ENCODE peak calls at places on chromosomes 7 and 10, in seven cellular contexts. O is neuronal stem cell; X is fibroblast of lung; W is osteoblast; V is effector memory CD4-positive, alpha-beta T cell; H is PC-9; D is CD8-positive, alpha-beta memory T cell. Y is an unnamed sample.

GRCh38 chr7:51121945-51122425 is 194.6 kb downstream of the COBL start:
- DNase-seq in O (peak; percentile 8), X (peak; percentile 2), W (no peak), V (no peak), H (no peak), D (no peak), Y (no peak)

GRCh38 chr7:100109521-100110163 is 8.2 kb downstream of the AP4M1 start:
- DNase-seq in O (no peak), X (no peak), W (no peak), V (no peak), H (no peak), D (no peak), Y (no peak)

GRCh38 chr7:288671-289101 is 1.3 kb upstream of the FOXL3 start:
- DNase-seq in O (no peak), X (no peak), W (peak; percentile 44), V (no peak), H (no peak), D (no peak), Y (no peak)

GRCh38 chr10:103316087-103316486 is 34.9 kb downstream of the PCGF6 start:
- DNase-seq in O (no peak), X (no peak), W (no peak), V (no peak), H (no peak), D (no peak), Y (no peak)

GRCh38 chr10:132493246-132493755 is 44.3 kb upstream of the INPP5A start:
- DNase-seq in O (no peak), X (no peak), W (peak; percentile 76), V (no peak), H (peak; percentile 43), D (no peak), Y (no peak)

GRCh38 chr10:130707389-130707979 is 571.3 kb downstream of the GLRX3 start:
- DNase-seq in O (no peak), X (no peak), W (no peak), V (no peak), H (no peak), D (no peak), Y (no peak)

GRCh38 chr10:69065406-69066361 is 22.2 kb upstream of the SRGN start:
- DNase-seq in O (no peak), X (peak; percentile 65), W (peak; percentile 79), V (no peak), H (no peak), D (no peak), Y (no peak)

GRCh38 chr10:49366460-49366859 is 29.4 kb downstream of the DRGX start:
- DNase-seq in O (no peak), X (no peak), W (no peak), V (no peak), H (no peak), D (no peak), Y (no peak)

GRCh38 chr10:113920819-113921345 is 66.4 kb downstream of the NHLRC2 start:
- DNase-seq in O (no peak), X (no peak), W (no peak), V (no peak), H (no peak), D (no peak), Y (no peak)

GRCh38 chr7:81111781-81112540 is 193.1 kb upstream of the SEMA3C start:
- DNase-seq in O (no peak), X (peak; percentile 89), W (no peak), V (no peak), H (no peak), D (no peak), Y (peak; percentile 60)

GRCh38 chr10:33519130-33519860 is 184.8 kb upstream of the NRP1 start:
- DNase-seq in O (no peak), X (no peak), W (no peak), V (no peak), H (no peak), D (no peak), Y (no peak)

GRCh38 chr7:137909042-137909441 is 62.3 kb upstream of the DGKI start:
- DNase-seq in O (no peak), X (peak; percentile 36), W (no peak), V (no peak), H (no peak), D (no peak), Y (no peak)

GRCh38 chr10:18607503-18607902 is 43.9 kb downstream of the NSUN6 start:
- DNase-seq in O (no peak), X (peak; percentile 89), W (peak; percentile 89), V (no peak), H (peak; percentile 52), D (no peak), Y (peak; percentile 68)

GRCh38 chr7:99407849-99408346 is 499 bp downstream of the PDAP1 start:
- DNase-seq in O (no peak), X (peak; percentile 86), W (peak; percentile 97), V (peak; percentile 24), H (peak; percentile 43), D (no peak), Y (peak; percentile 42)

DNA sequence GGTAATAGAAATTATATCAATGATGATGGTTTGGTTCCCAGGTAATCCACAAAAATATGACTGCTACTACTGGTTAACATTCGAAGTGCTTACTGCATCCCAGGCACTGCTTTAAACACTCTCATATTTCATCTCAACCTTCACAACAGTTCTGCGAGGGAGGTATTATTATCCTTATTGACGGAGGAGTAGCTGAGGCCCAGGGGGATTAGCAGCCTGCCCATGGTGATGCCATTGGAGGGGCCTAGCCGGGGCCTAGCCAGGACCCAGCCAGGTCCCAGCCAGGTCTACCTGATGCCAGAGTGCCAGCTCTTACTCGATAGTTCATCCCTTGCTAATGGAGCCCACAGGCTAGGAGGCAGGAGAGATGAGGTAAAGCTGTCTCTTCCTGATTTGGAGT is 217.1 kb downstream of the FAM107B start:
- DNase-seq in O (no peak), X (no peak), W (no peak), V (no peak), H (no peak), D (no peak), Y (no peak)
- H3K36me3 ChIP-seq in O (no peaks in the 10 kb centered on the region), X (no peaks in the 10 kb centered on the region), W (no peaks in the 10 kb centered on the region), V (peaks cover 5% of the 10 kb centered on the region), H (peaks cover 19% of the 10 kb centered on the region), D (no peaks in the 10 kb centered on the region), Y (no peaks in the 10 kb centered on the region)

GRCh38 chr10:98433881-98434732 is 12.6 kb downstream of the HPS1 start:
- DNase-seq in O (no peak), X (peak; percentile 81), W (peak; percentile 50), V (no peak), H (peak; percentile 82), D (no peak), Y (no peak)
- H3K36me3 ChIP-seq in O (peaks cover 70% of the 10 kb centered on the region), X (peaks cover 31% of the 10 kb centered on the region), W (peaks cover 59% of the 10 kb centered on the region), V (peaks cover 76% of the 10 kb centered on the region), H (no peaks in the 10 kb centered on the region), D (peaks cover 30% of the 10 kb centered on the region), Y (peaks cover 10% of the 10 kb centered on the region)

GRCh38 chr10:71819479-71819878 is 31.6 kb downstream of the PSAP start:
- DNase-seq in O (no peak), X (no peak), W (peak; percentile 47), V (no peak), H (no peak), D (no peak), Y (no peak)
- H3K36me3 ChIP-seq in O (peaks cover 99% of the 10 kb centered on the region), X (peaks cover 46% of the 10 kb centered on the region), W (peaks cover 83% of the 10 kb centered on the region), V (peaks cover 83% of the 10 kb centered on the region), H (peaks cover 44% of the 10 kb centered on the region), D (peaks cover 57% of the 10 kb centered on the region), Y (peaks cover 78% of the 10 kb centered on the region)

GRCh38 chr10:119049361-119049760 is 19.8 kb downstream of the NANOS1 start:
- DNase-seq in O (no peak), X (no peak), W (no peak), V (no peak), H (no peak), D (no peak), Y (no peak)

GRCh38 chr10:119055472-119055871 is 25.1 kb downstream of the EIF3A start:
- DNase-seq in O (no peak), X (no peak), W (no peak), V (no peak), H (no peak), D (no peak), Y (no peak)

GRCh38 chr10:119051775-119052174 is 22.3 kb downstream of the NANOS1 start:
- DNase-seq in O (no peak), X (no peak), W (no peak), V (no peak), H (no peak), D (no peak), Y (no peak)

GRCh38 chr10:119045561-119045960 is 16.0 kb downstream of the NANOS1 start:
- DNase-seq in O (no peak), X (no peak), W (no peak), V (no peak), H (no peak), D (no peak), Y (no peak)

GRCh38 chr10:119049777-119050176 is 20.3 kb downstream of the NANOS1 start:
- DNase-seq in O (no peak), X (no peak), W (no peak), V (no peak), H (no peak), D (no peak), Y (no peak)
- H3K36me3 ChIP-seq in O (peaks cover 100% of the 10 kb centered on the region), X (peaks cover 23% of the 10 kb centered on the region), W (peaks cover 90% of the 10 kb centered on the region), V (peaks cover 96% of the 10 kb centered on the region), H (peaks cover 37% of the 10 kb centered on the region), D (peaks cover 75% of the 10 kb centered on the region), Y (peaks cover 98% of the 10 kb centered on the region)

GRCh38 chr7:64515781-64516180 is 47.1 kb downstream of the ZNF680 start:
- DNase-seq in O (no peak), X (no peak), W (no peak), V (no peak), H (no peak), D (no peak), Y (no peak)

GRCh38 chr7:64521409-64521984 is 41.4 kb downstream of the ZNF680 start:
- DNase-seq in O (no peak), X (no peak), W (no peak), V (no peak), H (no peak), D (no peak), Y (no peak)

GRCh38 chr7:64515330-64515729 is 47.5 kb downstream of the ZNF680 start:
- DNase-seq in O (no peak), X (peak; percentile 41), W (no peak), V (no peak), H (no peak), D (no peak), Y (no peak)

GRCh38 chr7:64516451-64516850 is 46.4 kb downstream of the ZNF680 start:
- DNase-seq in O (no peak), X (no peak), W (no peak), V (no peak), H (no peak), D (no peak), Y (no peak)
- H3K36me3 ChIP-seq in O (peaks cover 66% of the 10 kb centered on the region), X (no peaks in the 10 kb centered on the region), W (peaks cover 11% of the 10 kb centered on the region), V (peaks cover 4% of the 10 kb centered on the region), H (peaks cover 10% of the 10 kb centered on the region), D (no peaks in the 10 kb centered on the region), Y (peaks cover 9% of the 10 kb centered on the region)

GRCh38 chr7:10789170-10789569 is 184.5 kb upstream of the PHF14 start:
- DNase-seq in O (no peak), X (no peak), W (peak; percentile 21), V (no peak), H (no peak), D (no peak), Y (no peak)
- H3K36me3 ChIP-seq in O (no peaks in the 10 kb centered on the region), X (no peaks in the 10 kb centered on the region), W (no peaks in the 10 kb centered on the region), V (no peaks in the 10 kb centered on the region), H (no peaks in the 10 kb centered on the region), D (no peaks in the 10 kb centered on the region), Y (no peaks in the 10 kb centered on the region)

GRCh38 chr10:73136627-73137026 is 26.4 kb downstream of the NUDT13 start:
- DNase-seq in O (no peak), X (no peak), W (no peak), V (no peak), H (no peak), D (no peak), Y (no peak)
- H3K36me3 ChIP-seq in O (peaks cover 96% of the 10 kb centered on the region), X (peaks cover 9% of the 10 kb centered on the region), W (peaks cover 76% of the 10 kb centered on the region), V (peaks cover 72% of the 10 kb centered on the region), H (peaks cover 38% of the 10 kb centered on the region), D (peaks cover 47% of the 10 kb centered on the region), Y (peaks cover 55% of the 10 kb centered on the region)

GRCh38 chr10:22690158-22690557 is 24.2 kb downstream of the PIP4K2A start:
- DNase-seq in O (no peak), X (no peak), W (no peak), V (no peak), H (no peak), D (no peak), Y (no peak)
- H3K36me3 ChIP-seq in O (no peaks in the 10 kb centered on the region), X (no peaks in the 10 kb centered on the region), W (no peaks in the 10 kb centered on the region), V (no peaks in the 10 kb centered on the region), H (no peaks in the 10 kb centered on the region), D (no peaks in the 10 kb centered on the region), Y (no peaks in the 10 kb centered on the region)